ENCODE peak calls at places on chromosome 22, in four cellular contexts. Y, Q, Z and O are unnamed samples.

GRCh38 chr22:22789922-22790845 is 97.4 kb upstream of the IGLL5 start:
- DNase-seq in Y (no peak), Q (no peak), Z (no peak), O (no peak)

GRCh38 chr22:27766679-27767078 is 34.9 kb downstream of the MN1 start:
- DNase-seq in Y (no peak), Q (no peak), Z (no peak), O (no peak)

GRCh38 chr22:50641696-50642607 is 14.0 kb upstream of the ARSA start:
- DNase-seq in Y (no peak), Q (no peak), Z (peak; percentile 32), O (no peak)

GRCh38 chr22:44357962-44358553 is 45.3 kb upstream of the SHISAL1 start:
- DNase-seq in Y (no peak), Q (peak; percentile 36), Z (peak; percentile 66), O (no peak)

GRCh38 chr22:24550028-24550901 is 4.7 kb downstream of the GUCD1 start:
- DNase-seq in Y (no peak), Q (no peak), Z (no peak), O (no peak)

GRCh38 chr22:36759481-36760159 is 16.3 kb downstream of the IFT27 start:
- DNase-seq in Y (no peak), Q (no peak), Z (no peak), O (no peak)

GRCh38 chr22:41904450-41905410 is 10.1 kb downstream of the SHISA8 start:
- DNase-seq in Y (no peak), Q (no peak), Z (no peak), O (no peak)

GRCh38 chr22:43476341-43476740 is 64.5 kb downstream of the MPPED1 start:
- DNase-seq in Y (no peak), Q (no peak), Z (no peak), O (no peak)

GRCh38 chr22:40348025-40348658 is 1.8 kb downstream of the ADSL start:
- DNase-seq in Y (no peak), Q (peak; percentile 60), Z (peak; percentile 69), O (peak; percentile 80)

GRCh38 chr22:50525991-50526848 is 822 bp upstream of the SCO2 start:
- DNase-seq in Y (peak; percentile 70), Q (peak; percentile 91), Z (peak; percentile 79), O (peak; percentile 88)

GRCh38 chr22:46457502-46458488 is 79.6 kb downstream of the CELSR1 start:
- DNase-seq in Y (no peak), Q (peak; percentile 41), Z (peak; percentile 29), O (no peak)

GRCh38 chr22:25360891-25361645 is 141.6 kb downstream of the CRYBB2 start:
- DNase-seq in Y (no peak), Q (peak; percentile 11), Z (no peak), O (no peak)

GRCh38 chr22:36781656-36782627 is 6.0 kb upstream of the IFT27 start:
- DNase-seq in Y (peak; percentile 83), Q (peak; percentile 90), Z (peak; percentile 76), O (peak; percentile 91)

GRCh38 chr22:50474711-50475651 is at the start of gene SBF1:
- DNase-seq in Y (peak; percentile 92), Q (peak; percentile 94), Z (peak; percentile 85), O (peak; percentile 100)

GRCh38 chr22:49936973-49937757 is 18.7 kb downstream of the CRELD2 start:
- DNase-seq in Y (no peak), Q (peak; percentile 64), Z (no peak), O (no peak)

GRCh38 chr22:24186352-24186740 is 5.1 kb downstream of the SUSD2 start:
- DNase-seq in Y (no peak), Q (no peak), Z (no peak), O (no peak)

GRCh38 chr22:26648761-26649363 is 8.5 kb upstream of the MIAT start:
- DNase-seq in Y (no peak), Q (no peak), Z (peak; percentile 58), O (no peak)

GRCh38 chr22:49934144-49934890 is 15.9 kb downstream of the CRELD2 start:
- DNase-seq in Y (no peak), Q (no peak), Z (peak; percentile 50), O (no peak)

GRCh38 chr22:21603973-21604372 is 25.8 kb downstream of the YDJC start:
- DNase-seq in Y (no peak), Q (no peak), Z (no peak), O (no peak)

GRCh38 chr22:42273855-42274451 is 3.5 kb upstream of the TCF20 start:
- DNase-seq in Y (no peak), Q (peak; percentile 59), Z (no peak), O (no peak)

GRCh38 chr22:21659864-21660525 is 5.8 kb upstream of the PPIL2 start:
- DNase-seq in Y (no peak), Q (no peak), Z (no peak), O (no peak)

GRCh38 chr22:45424241-45424731 is 10.8 kb downstream of the RIBC2 start:
- DNase-seq in Y (no peak), Q (no peak), Z (no peak), O (no peak)

GRCh38 chr22:18010263-18010662 is 14.1 kb downstream of the MICAL3 start:
- DNase-seq in Y (no peak), Q (no peak), Z (no peak), O (no peak)

GRCh38 chr22:31400023-31400397 is 606 bp downstream of the DRG1 start:
- DNase-seq in Y (no peak), Q (no peak), Z (peak; percentile 33), O (no peak)

GRCh38 chr22:50131894-50132293 is 38.6 kb upstream of the PANX2 start:
- DNase-seq in Y (no peak), Q (no peak), Z (no peak), O (no peak)

DNA sequence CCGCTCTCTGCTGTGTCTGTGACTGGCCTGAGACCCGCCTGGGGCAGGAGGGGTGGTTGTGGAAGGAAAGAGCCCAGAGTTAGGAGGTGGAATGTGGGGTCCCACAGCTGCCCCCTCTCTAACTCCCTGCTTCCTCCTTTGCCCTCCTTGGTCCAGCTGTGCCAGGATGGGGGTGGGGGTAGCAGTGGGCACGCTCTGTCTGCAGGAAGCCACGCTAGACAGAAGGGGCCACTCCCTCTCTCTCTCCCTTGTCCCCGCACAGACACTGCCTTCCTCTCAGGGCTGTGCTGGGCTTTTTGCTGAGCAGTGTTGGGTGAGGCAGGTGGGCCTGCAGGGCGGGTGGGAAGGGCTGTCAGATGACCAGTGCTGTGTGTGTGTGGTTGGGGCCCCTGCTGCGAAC is 2.0 kb upstream of the SOX10 start:
- DNase-seq in Y (no peak), Q (no peak), Z (no peak), O (no peak)
- TF ChIP-seq CTCF in Y (no peak), Q (no peak), Z (no peak), O (no peak)

DNA sequence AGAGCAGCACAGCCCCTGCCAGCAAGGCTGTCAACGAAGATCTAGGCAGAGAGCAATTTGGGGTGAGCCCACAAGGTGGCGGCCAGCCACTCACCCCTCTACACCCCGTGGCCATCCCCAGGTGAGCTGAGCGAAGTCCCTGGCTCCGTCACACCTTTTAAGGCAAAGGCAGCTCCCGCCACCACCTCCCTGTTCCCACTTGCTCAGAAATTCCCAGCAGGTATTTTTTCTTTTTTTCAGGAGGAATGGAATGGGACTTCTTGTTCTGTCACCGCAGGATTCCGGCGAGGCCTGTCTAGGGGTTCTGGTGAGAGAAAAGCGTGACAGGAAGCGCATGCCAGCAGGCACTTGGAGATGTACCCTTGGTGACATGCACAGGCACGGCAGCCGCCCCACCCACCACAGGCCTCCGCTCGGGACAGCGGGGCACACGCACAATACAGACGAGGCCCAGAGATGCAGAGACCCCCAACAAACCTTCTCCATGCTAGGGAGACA is 10.0 kb downstream of the RPL3 start:
- DNase-seq in Y (no peak), Q (no peak), Z (peak; percentile 77), O (no peak)
- TF ChIP-seq CTCF in Y (peak; percentile 16), Q (no peak), Z (peak; percentile 41), O (no peak)

GRCh38 chr22:35684270-35684700 is 33.4 kb upstream of the APOL5 start:
- DNase-seq in Y (no peak), Q (no peak), Z (peak; percentile 63), O (no peak)
- TF ChIP-seq CTCF in Y (no peak), Q (no peak), Z (peak; percentile 55), O (no peak)

GRCh38 chr22:35739076-35739475 is 21.4 kb downstream of the APOL5 start:
- DNase-seq in Y (no peak), Q (no peak), Z (no peak), O (no peak)

GRCh38 chr22:35740616-35741015 is 22.9 kb downstream of the APOL5 start:
- DNase-seq in Y (no peak), Q (no peak), Z (no peak), O (no peak)

GRCh38 chr22:35742342-35743100 is 24.8 kb downstream of the APOL5 start:
- DNase-seq in Y (no peak), Q (no peak), Z (peak; percentile 85), O (no peak)

GRCh38 chr22:35736701-35737100 is 19.0 kb downstream of the APOL5 start:
- DNase-seq in Y (no peak), Q (no peak), Z (no peak), O (no peak)

GRCh38 chr22:35739642-35740041 is 22.0 kb downstream of the APOL5 start:
- DNase-seq in Y (no peak), Q (peak; percentile 41), Z (no peak), O (no peak)
- TF ChIP-seq CTCF in Y (peak; percentile 20), Q (no peak), Z (peak; percentile 25), O (no peak)

GRCh38 chr22:32827061-32827602 is 25.6 kb downstream of the TIMP3 start:
- DNase-seq in Y (no peak), Q (no peak), Z (no peak), O (no peak)

GRCh38 chr22:32828561-32828960 is 27.1 kb downstream of the TIMP3 start:
- DNase-seq in Y (no peak), Q (no peak), Z (no peak), O (no peak)

GRCh38 chr22:32826537-32826936 is 25.0 kb downstream of the TIMP3 start:
- DNase-seq in Y (no peak), Q (no peak), Z (no peak), O (no peak)

GRCh38 chr22:32829451-32829851 is 27.9 kb downstream of the TIMP3 start:
- DNase-seq in Y (no peak), Q (no peak), Z (no peak), O (no peak)

DNA sequence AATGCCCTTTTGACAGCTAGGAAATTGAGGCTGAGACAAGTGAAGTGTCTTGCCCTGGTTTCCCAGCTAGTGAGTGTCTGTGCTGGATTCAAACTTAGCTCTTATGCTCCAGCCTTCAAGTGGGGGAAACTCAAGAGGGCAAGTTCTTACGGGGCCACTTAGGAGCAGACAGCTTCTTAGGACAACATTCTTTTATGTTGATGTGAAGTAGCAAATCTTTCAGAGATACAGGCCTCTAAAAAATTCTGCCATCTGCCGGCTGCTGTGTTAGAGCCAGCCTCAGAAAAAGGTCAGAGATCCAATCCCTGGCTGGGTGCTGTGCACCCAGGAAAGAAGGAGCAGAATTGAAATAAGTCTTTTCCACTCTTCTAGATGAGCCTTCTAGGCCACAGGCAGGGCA is 26.6 kb downstream of the TIMP3 start:
- DNase-seq in Y (no peak), Q (no peak), Z (no peak), O (no peak)
- TF ChIP-seq CTCF in Y (no peak), Q (no peak), Z (peak; percentile 41), O (no peak)